ENCODE peak calls at places on chromosome 18, in seven cellular contexts. One of them, this sample, is unnamed.

GRCh38 chr18:40874233-40874632 is 1080.8 kb upstream of the PIK3C3 start:
- DNase-seq in effector memory CD4-positive, alpha-beta T cell: no peak
- DNase-seq in fibroblast of pulmonary artery: peak; percentile 91
- DNase-seq in M059J: peak; percentile 58
- DNase-seq in GM12865: no peak
- DNase-seq in posterior vena cava: no peak
- DNase-seq in LoVo: no peak
- DNase-seq in this sample: no peak

GRCh38 chr18:24011095-24011917 is 3.2 kb upstream of the TTC39C start:
- DNase-seq in GM12865: no peak
- DNase-seq in effector memory CD4-positive, alpha-beta T cell: no peak
- DNase-seq in posterior vena cava: no peak
- DNase-seq in fibroblast of pulmonary artery: no peak
- DNase-seq in M059J: no peak
- DNase-seq in LoVo: no peak
- DNase-seq in this sample: no peak

GRCh38 chr18:46250084-46250811 is 146.1 kb downstream of the HAUS1 start:
- DNase-seq in fibroblast of pulmonary artery: peak; percentile 94
- DNase-seq in LoVo: peak; percentile 12
- DNase-seq in posterior vena cava: no peak
- DNase-seq in GM12865: peak; percentile 93
- DNase-seq in M059J: peak; percentile 96
- DNase-seq in effector memory CD4-positive, alpha-beta T cell: peak; percentile 31
- DNase-seq in this sample: peak; percentile 10

GRCh38 chr18:2979027-2979570 is 33.8 kb downstream of the LPIN2 start:
- DNase-seq in effector memory CD4-positive, alpha-beta T cell: no peak
- DNase-seq in GM12865: no peak
- DNase-seq in posterior vena cava: no peak
- DNase-seq in LoVo: no peak
- DNase-seq in fibroblast of pulmonary artery: peak; percentile 69
- DNase-seq in M059J: peak; percentile 56
- DNase-seq in this sample: no peak

GRCh38 chr18:78378403-78378802 is 601.2 kb upstream of the SALL3 start:
- DNase-seq in M059J: no peak
- DNase-seq in GM12865: no peak
- DNase-seq in posterior vena cava: no peak
- DNase-seq in LoVo: no peak
- DNase-seq in effector memory CD4-positive, alpha-beta T cell: no peak
- DNase-seq in fibroblast of pulmonary artery: no peak
- DNase-seq in this sample: no peak

GRCh38 chr18:77114070-77114563 is 18.5 kb downstream of the MBP start:
- DNase-seq in effector memory CD4-positive, alpha-beta T cell: no peak
- DNase-seq in LoVo: no peak
- DNase-seq in fibroblast of pulmonary artery: no peak
- DNase-seq in posterior vena cava: no peak
- DNase-seq in M059J: no peak
- DNase-seq in GM12865: no peak
- DNase-seq in this sample: no peak

GRCh38 chr18:79508565-79509535 is 113.1 kb downstream of the NFATC1 start:
- DNase-seq in M059J: no peak
- DNase-seq in GM12865: no peak
- DNase-seq in posterior vena cava: peak; percentile 83
- DNase-seq in fibroblast of pulmonary artery: no peak
- DNase-seq in LoVo: no peak
- DNase-seq in effector memory CD4-positive, alpha-beta T cell: no peak
- DNase-seq in this sample: no peak

GRCh38 chr18:38307919-38308318 is 742.3 kb upstream of the CELF4 start:
- DNase-seq in effector memory CD4-positive, alpha-beta T cell: no peak
- DNase-seq in M059J: no peak
- DNase-seq in GM12865: no peak
- DNase-seq in fibroblast of pulmonary artery: no peak
- DNase-seq in LoVo: no peak
- DNase-seq in posterior vena cava: no peak
- DNase-seq in this sample: peak; percentile 83

GRCh38 chr18:26491194-26491816 is 57.0 kb downstream of the KCTD1 start:
- DNase-seq in posterior vena cava: no peak
- DNase-seq in GM12865: no peak
- DNase-seq in LoVo: no peak
- DNase-seq in effector memory CD4-positive, alpha-beta T cell: no peak
- DNase-seq in M059J: no peak
- DNase-seq in fibroblast of pulmonary artery: no peak
- DNase-seq in this sample: no peak

GRCh38 chr18:50410008-50410407 is 35.2 kb downstream of the SKA1 start:
- DNase-seq in fibroblast of pulmonary artery: no peak
- DNase-seq in effector memory CD4-positive, alpha-beta T cell: no peak
- DNase-seq in LoVo: no peak
- DNase-seq in posterior vena cava: no peak
- DNase-seq in M059J: no peak
- DNase-seq in GM12865: no peak
- DNase-seq in this sample: no peak

GRCh38 chr18:75827781-75828274 is 400.3 kb upstream of the SMIM21 start:
- DNase-seq in fibroblast of pulmonary artery: no peak
- DNase-seq in LoVo: no peak
- DNase-seq in GM12865: no peak
- DNase-seq in M059J: no peak
- DNase-seq in effector memory CD4-positive, alpha-beta T cell: no peak
- DNase-seq in posterior vena cava: no peak
- DNase-seq in this sample: no peak

GRCh38 chr18:986071-986470 is 81.4 kb downstream of the ADCYAP1 start:
- DNase-seq in M059J: no peak
- DNase-seq in LoVo: no peak
- DNase-seq in posterior vena cava: no peak
- DNase-seq in GM12865: no peak
- DNase-seq in effector memory CD4-positive, alpha-beta T cell: no peak
- DNase-seq in fibroblast of pulmonary artery: no peak
- DNase-seq in this sample: no peak

GRCh38 chr18:6775702-6776101 is 46.2 kb downstream of the ARHGAP28 start:
- DNase-seq in M059J: no peak
- DNase-seq in LoVo: no peak
- DNase-seq in GM12865: no peak
- DNase-seq in posterior vena cava: no peak
- DNase-seq in effector memory CD4-positive, alpha-beta T cell: no peak
- DNase-seq in fibroblast of pulmonary artery: no peak
- DNase-seq in this sample: no peak

GRCh38 chr18:23135679-23136325 is 517 bp downstream of the CABLES1 start:
- DNase-seq in LoVo: peak; percentile 20
- DNase-seq in GM12865: peak; percentile 53
- DNase-seq in posterior vena cava: peak; percentile 82
- DNase-seq in effector memory CD4-positive, alpha-beta T cell: no peak
- DNase-seq in fibroblast of pulmonary artery: peak; percentile 42
- DNase-seq in M059J: peak; percentile 51
- DNase-seq in this sample: no peak

GRCh38 chr18:42534313-42534712 is 579.3 kb downstream of the PIK3C3 start:
- DNase-seq in posterior vena cava: no peak
- DNase-seq in fibroblast of pulmonary artery: no peak
- DNase-seq in LoVo: no peak
- DNase-seq in M059J: no peak
- DNase-seq in effector memory CD4-positive, alpha-beta T cell: no peak
- DNase-seq in GM12865: no peak
- DNase-seq in this sample: no peak

GRCh38 chr18:5058768-5059539 is 138.1 kb downstream of the AKAIN1 start:
- DNase-seq in GM12865: peak; percentile 58
- DNase-seq in fibroblast of pulmonary artery: no peak
- DNase-seq in posterior vena cava: no peak
- DNase-seq in LoVo: no peak
- DNase-seq in M059J: peak; percentile 2
- DNase-seq in effector memory CD4-positive, alpha-beta T cell: no peak
- DNase-seq in this sample: no peak

GRCh38 chr18:34710430-34711386 is 610 bp downstream of the DTNA start:
- DNase-seq in fibroblast of pulmonary artery: peak; percentile 75
- DNase-seq in effector memory CD4-positive, alpha-beta T cell: no peak
- DNase-seq in M059J: peak; percentile 42
- DNase-seq in GM12865: no peak
- DNase-seq in LoVo: no peak
- DNase-seq in posterior vena cava: no peak
- DNase-seq in this sample: peak; percentile 16

GRCh38 chr18:36780748-36781147 is 48.1 kb downstream of the TPGS2 start:
- DNase-seq in fibroblast of pulmonary artery: no peak
- DNase-seq in effector memory CD4-positive, alpha-beta T cell: no peak
- DNase-seq in M059J: peak; percentile 84
- DNase-seq in posterior vena cava: no peak
- DNase-seq in LoVo: no peak
- DNase-seq in GM12865: no peak
- DNase-seq in this sample: no peak

GRCh38 chr18:67243799-67244587 is 272.5 kb downstream of the DSEL start:
- DNase-seq in fibroblast of pulmonary artery: peak; percentile 35
- DNase-seq in effector memory CD4-positive, alpha-beta T cell: no peak
- DNase-seq in M059J: peak; percentile 36
- DNase-seq in GM12865: no peak
- DNase-seq in posterior vena cava: no peak
- DNase-seq in LoVo: no peak
- DNase-seq in this sample: no peak

GRCh38 chr18:59056706-59057492 is 82.8 kb upstream of the SEC11C start:
- DNase-seq in effector memory CD4-positive, alpha-beta T cell: no peak
- DNase-seq in fibroblast of pulmonary artery: peak; percentile 87
- DNase-seq in LoVo: peak; percentile 39
- DNase-seq in M059J: peak; percentile 82
- DNase-seq in posterior vena cava: peak; percentile 91
- DNase-seq in GM12865: peak; percentile 77
- DNase-seq in this sample: peak; percentile 15

GRCh38 chr18:48640566-48641270 is 101.9 kb downstream of the CTIF start:
- DNase-seq in GM12865: no peak
- DNase-seq in LoVo: no peak
- DNase-seq in posterior vena cava: no peak
- DNase-seq in M059J: peak; percentile 55
- DNase-seq in fibroblast of pulmonary artery: no peak
- DNase-seq in effector memory CD4-positive, alpha-beta T cell: no peak
- DNase-seq in this sample: no peak

GRCh38 chr18:77101410-77102245 is 31.0 kb downstream of the MBP start:
- DNase-seq in GM12865: peak; percentile 79
- DNase-seq in effector memory CD4-positive, alpha-beta T cell: peak; percentile 25
- DNase-seq in posterior vena cava: peak; percentile 97
- DNase-seq in fibroblast of pulmonary artery: peak; percentile 97
- DNase-seq in LoVo: peak; percentile 47
- DNase-seq in M059J: peak; percentile 99
- DNase-seq in this sample: peak; percentile 30

GRCh38 chr18:21000667-21001066 is 110.9 kb downstream of the ROCK1 start:
- DNase-seq in LoVo: no peak
- DNase-seq in posterior vena cava: no peak
- DNase-seq in M059J: peak; percentile 34
- DNase-seq in fibroblast of pulmonary artery: peak; percentile 30
- DNase-seq in effector memory CD4-positive, alpha-beta T cell: no peak
- DNase-seq in GM12865: no peak
- DNase-seq in this sample: no peak

GRCh38 chr18:55136864-55137263 is 177.6 kb upstream of the CCDC68 start:
- DNase-seq in posterior vena cava: no peak
- DNase-seq in LoVo: no peak
- DNase-seq in GM12865: no peak
- DNase-seq in effector memory CD4-positive, alpha-beta T cell: no peak
- DNase-seq in M059J: peak; percentile 66
- DNase-seq in fibroblast of pulmonary artery: peak; percentile 41
- DNase-seq in this sample: no peak

GRCh38 chr18:10985689-10986088 is 163.7 kb downstream of the PIEZO2 start:
- DNase-seq in posterior vena cava: no peak
- DNase-seq in LoVo: no peak
- DNase-seq in effector memory CD4-positive, alpha-beta T cell: no peak
- DNase-seq in M059J: no peak
- DNase-seq in GM12865: no peak
- DNase-seq in fibroblast of pulmonary artery: no peak
- DNase-seq in this sample: no peak

GRCh38 chr18:21134895-21135294 is 23.3 kb upstream of the ROCK1 start:
- DNase-seq in effector memory CD4-positive, alpha-beta T cell: no peak
- DNase-seq in LoVo: no peak
- DNase-seq in fibroblast of pulmonary artery: peak; percentile 56
- DNase-seq in posterior vena cava: no peak
- DNase-seq in GM12865: peak; percentile 23
- DNase-seq in M059J: peak; percentile 27
- DNase-seq in this sample: no peak

GRCh38 chr18:31512203-31512764 is 14.3 kb downstream of the DSG2 start:
- DNase-seq in effector memory CD4-positive, alpha-beta T cell: no peak
- DNase-seq in fibroblast of pulmonary artery: peak; percentile 83
- DNase-seq in M059J: peak; percentile 27
- DNase-seq in GM12865: no peak
- DNase-seq in posterior vena cava: no peak
- DNase-seq in LoVo: peak; percentile 92
- DNase-seq in this sample: no peak

GRCh38 chr18:62437520-62438329 is 85.1 kb upstream of the ZCCHC2 start:
- DNase-seq in effector memory CD4-positive, alpha-beta T cell: no peak
- DNase-seq in posterior vena cava: no peak
- DNase-seq in LoVo: no peak
- DNase-seq in M059J: no peak
- DNase-seq in fibroblast of pulmonary artery: no peak
- DNase-seq in GM12865: peak; percentile 10
- DNase-seq in this sample: no peak

GRCh38 chr18:79733996-79734770 is 54.6 kb downstream of the CTDP1 start:
- DNase-seq in M059J: no peak
- DNase-seq in GM12865: no peak
- DNase-seq in fibroblast of pulmonary artery: no peak
- DNase-seq in posterior vena cava: no peak
- DNase-seq in LoVo: no peak
- DNase-seq in effector memory CD4-positive, alpha-beta T cell: no peak
- DNase-seq in this sample: no peak

GRCh38 chr18:56286775-56287174 is 351.6 kb downstream of the TXNL1 start:
- DNase-seq in posterior vena cava: no peak
- DNase-seq in M059J: peak; percentile 42
- DNase-seq in fibroblast of pulmonary artery: peak; percentile 56
- DNase-seq in GM12865: no peak
- DNase-seq in LoVo: no peak
- DNase-seq in effector memory CD4-positive, alpha-beta T cell: no peak
- DNase-seq in this sample: no peak

GRCh38 chr18:22705328-22705727 is 227.8 kb upstream of the RBBP8 start:
- DNase-seq in M059J: peak; percentile 82
- DNase-seq in fibroblast of pulmonary artery: peak; percentile 82
- DNase-seq in GM12865: no peak
- DNase-seq in effector memory CD4-positive, alpha-beta T cell: no peak
- DNase-seq in LoVo: no peak
- DNase-seq in posterior vena cava: no peak
- DNase-seq in this sample: no peak

GRCh38 chr18:58263055-58263732 is 219.2 kb downstream of the NEDD4L start:
- DNase-seq in GM12865: no peak
- DNase-seq in LoVo: peak; percentile 58
- DNase-seq in M059J: peak; percentile 86
- DNase-seq in effector memory CD4-positive, alpha-beta T cell: no peak
- DNase-seq in posterior vena cava: no peak
- DNase-seq in fibroblast of pulmonary artery: no peak
- DNase-seq in this sample: no peak

GRCh38 chr18:3453540-3454364 is 3.8 kb downstream of the TGIF1 start:
- DNase-seq in LoVo: peak; percentile 47
- DNase-seq in fibroblast of pulmonary artery: peak; percentile 98
- DNase-seq in posterior vena cava: peak; percentile 87
- DNase-seq in effector memory CD4-positive, alpha-beta T cell: no peak
- DNase-seq in M059J: peak; percentile 95
- DNase-seq in GM12865: peak; percentile 37
- DNase-seq in this sample: no peak

GRCh38 chr18:72941001-72941400 is 73.2 kb upstream of the NETO1 start:
- DNase-seq in GM12865: no peak
- DNase-seq in posterior vena cava: no peak
- DNase-seq in LoVo: no peak
- DNase-seq in fibroblast of pulmonary artery: no peak
- DNase-seq in M059J: no peak
- DNase-seq in effector memory CD4-positive, alpha-beta T cell: no peak
- DNase-seq in this sample: no peak

GRCh38 chr18:27894746-27895145 is 282.2 kb downstream of the CDH2 start:
- DNase-seq in fibroblast of pulmonary artery: no peak
- DNase-seq in LoVo: no peak
- DNase-seq in posterior vena cava: no peak
- DNase-seq in M059J: no peak
- DNase-seq in GM12865: no peak
- DNase-seq in effector memory CD4-positive, alpha-beta T cell: no peak
- DNase-seq in this sample: no peak